ENCODE peak calls at places on chromosomes 16 and 17, in ten cellular contexts. L, Z, D, N, P, B, F, V, A and U are unnamed samples.

GRCh38 chr17:49730078-49730786 is 22.5 kb upstream of the SLC35B1 start:
- DNase-seq in D (peak), V (peak), P (no peak), N (no peak), A (no peak), Z (peak), B (peak), L (peak), F (peak), U (no peak)

GRCh38 chr17:45791935-45792334 is 7.8 kb downstream of the CRHR1 start:
- DNase-seq in N (peak), V (no peak), P (no peak), F (no peak), L (no peak), D (peak), Z (no peak), A (no peak), B (no peak), U (no peak)

GRCh38 chr16:3503513-3503912 is 2.7 kb downstream of the CLUAP1 start:
- DNase-seq in P (no peak), L (no peak), D (no peak), Z (no peak), V (no peak), A (peak), F (no peak), N (no peak), B (no peak), U (peak)

GRCh38 chr17:78517421-78517820 is 59.8 kb downstream of the DNAH17 start:
- DNase-seq in L (no peak), P (no peak), F (no peak), B (no peak), Z (peak), A (no peak), D (no peak), N (no peak), V (no peak), U (no peak)

GRCh38 chr16:55853114-55853513 is 20.2 kb upstream of the CES1 start:
- DNase-seq in Z (no peak), V (peak), L (peak), P (no peak), A (no peak), F (peak), N (no peak), B (no peak), D (no peak), U (no peak)

GRCh38 chr16:73036074-73036826 is 11.7 kb downstream of the ZFHX3 start:
- DNase-seq in D (no peak), N (no peak), B (no peak), V (no peak), A (no peak), Z (no peak), F (no peak), P (no peak), L (no peak), U (no peak)

GRCh38 chr17:66952031-66952524 is 12.4 kb upstream of the CACNG4 start:
- DNase-seq in V (peak), D (peak), A (no peak), F (peak), L (peak), N (peak), B (peak), Z (peak), P (no peak), U (no peak)

GRCh38 chr16:18062713-18063112 is 273.8 kb downstream of the NPIPA8 start:
- DNase-seq in B (no peak), A (no peak), N (no peak), L (no peak), Z (no peak), F (no peak), V (no peak), D (no peak), P (no peak), U (no peak)

GRCh38 chr16:57620316-57621231 is 7.9 kb upstream of the ADGRG1 start:
- DNase-seq in B (peak), Z (no peak), F (no peak), A (no peak), N (no peak), P (no peak), L (no peak), V (no peak), D (peak), U (peak)

GRCh38 chr17:72942594-72942993 is 149.9 kb downstream of the SLC39A11 start:
- DNase-seq in A (no peak), V (no peak), B (no peak), F (no peak), N (no peak), Z (peak), D (no peak), L (no peak), P (no peak), U (no peak)

GRCh38 chr17:2860045-2860444 is 63.8 kb downstream of the RAP1GAP2 start:
- DNase-seq in P (no peak), V (no peak), A (no peak), D (no peak), L (no peak), B (no peak), Z (no peak), F (no peak), N (no peak), U (no peak)

GRCh38 chr16:53504665-53505064 is 1.7 kb upstream of the AKTIP start:
- DNase-seq in B (no peak), A (no peak), L (peak), V (peak), N (no peak), P (no peak), D (no peak), Z (peak), F (no peak), U (no peak)

GRCh38 chr17:49365667-49366066 is 3.6 kb upstream of the ZNF652 start:
- DNase-seq in L (peak), B (no peak), V (peak), D (peak), F (peak), P (no peak), N (no peak), A (no peak), Z (no peak), U (no peak)

GRCh38 chr17:7841622-7842379 is 7.8 kb downstream of the KDM6B start:
- DNase-seq in A (peak), V (peak), F (peak), Z (peak), P (peak), L (peak), B (peak), N (peak), D (peak), U (peak)

GRCh38 chr17:32487460-32488176 is 825 bp downstream of the CDK5R1 start:
- DNase-seq in D (no peak), P (peak), A (no peak), V (no peak), F (no peak), B (no peak), N (no peak), Z (peak), L (no peak), U (peak)

GRCh38 chr16:66175580-66175979 is 190.9 kb upstream of the CDH5 start:
- DNase-seq in D (no peak), F (no peak), P (no peak), A (no peak), B (no peak), Z (no peak), N (no peak), L (no peak), V (no peak), U (no peak)

GRCh38 chr16:27408012-27408601 is 6.1 kb downstream of the IL21R start:
- DNase-seq in V (peak), Z (peak), D (no peak), B (no peak), P (no peak), F (peak), N (no peak), L (peak), A (no peak), U (no peak)

GRCh38 chr16:65908568-65908967 is 457.9 kb upstream of the CDH5 start:
- DNase-seq in F (no peak), Z (no peak), P (peak), A (no peak), D (no peak), L (no peak), N (no peak), V (no peak), B (no peak), U (no peak)

GRCh38 chr17:55283256-55283965 is 18.7 kb downstream of the HLF start:
- DNase-seq in A (no peak), L (no peak), P (no peak), Z (no peak), B (no peak), F (no peak), V (no peak), D (no peak), N (no peak), U (no peak)

GRCh38 chr17:49224198-49224996 is 6.2 kb downstream of the PHOSPHO1 start:
- DNase-seq in V (no peak), Z (no peak), P (peak), B (peak), F (no peak), N (peak), D (peak), L (no peak), A (peak), U (no peak)

GRCh38 chr17:74873036-74873873 is 461 bp upstream of the FDXR start:
- DNase-seq in A (peak), D (peak), V (peak), B (peak), N (peak), L (peak), Z (peak), F (peak), P (peak), U (peak)

GRCh38 chr17:82956726-82957468 is 117.1 kb upstream of the ZNF750 start:
- DNase-seq in F (no peak), B (no peak), N (no peak), A (no peak), D (peak), Z (no peak), L (no peak), P (no peak), V (no peak), U (peak)

GRCh38 chr16:89324056-89325010 is 106.8 kb downstream of the ZNF778 start:
- DNase-seq in V (peak), Z (peak), B (no peak), D (no peak), A (no peak), P (no peak), N (peak), F (peak), L (peak), U (peak)

GRCh38 chr17:56297142-56297541 is 143.9 kb downstream of the ANKFN1 start:
- DNase-seq in A (no peak), N (no peak), P (peak), L (peak), D (no peak), V (peak), F (peak), Z (no peak), B (no peak), U (no peak)

GRCh38 chr16:57315401-57315800 is 30.9 kb upstream of the PLLP start:
- DNase-seq in N (no peak), V (no peak), D (no peak), B (no peak), P (no peak), A (no peak), F (no peak), Z (no peak), L (no peak), U (no peak)

GRCh38 chr16:84367297-84367680 is 1.0 kb upstream of the ATP2C2 start:
- DNase-seq in Z (no peak), F (no peak), P (no peak), D (no peak), B (peak), L (no peak), N (peak), V (no peak), A (no peak), U (no peak)

GRCh38 chr17:68456529-68457167 is 648 bp downstream of the WIPI1 start:
- DNase-seq in A (no peak), Z (peak), V (peak), N (peak), P (peak), D (peak), B (peak), F (peak), L (peak), U (no peak)

GRCh38 chr17:68457168-68457538 is at the start of gene WIPI1:
- DNase-seq in L (no peak), Z (no peak), B (peak), A (no peak), N (no peak), F (peak), P (no peak), V (no peak), D (peak), U (no peak)

GRCh38 chr17:68458260-68459029 is 1.1 kb upstream of the WIPI1 start:
- DNase-seq in F (no peak), A (no peak), N (no peak), V (no peak), L (no peak), B (peak), Z (no peak), D (no peak), P (no peak), U (no peak)

GRCh38 chr17:68459030-68459376 is 1.7 kb upstream of the WIPI1 start:
- DNase-seq in N (no peak), F (no peak), P (no peak), A (no peak), B (no peak), Z (no peak), D (no peak), V (no peak), L (no peak), U (no peak)

DNA sequence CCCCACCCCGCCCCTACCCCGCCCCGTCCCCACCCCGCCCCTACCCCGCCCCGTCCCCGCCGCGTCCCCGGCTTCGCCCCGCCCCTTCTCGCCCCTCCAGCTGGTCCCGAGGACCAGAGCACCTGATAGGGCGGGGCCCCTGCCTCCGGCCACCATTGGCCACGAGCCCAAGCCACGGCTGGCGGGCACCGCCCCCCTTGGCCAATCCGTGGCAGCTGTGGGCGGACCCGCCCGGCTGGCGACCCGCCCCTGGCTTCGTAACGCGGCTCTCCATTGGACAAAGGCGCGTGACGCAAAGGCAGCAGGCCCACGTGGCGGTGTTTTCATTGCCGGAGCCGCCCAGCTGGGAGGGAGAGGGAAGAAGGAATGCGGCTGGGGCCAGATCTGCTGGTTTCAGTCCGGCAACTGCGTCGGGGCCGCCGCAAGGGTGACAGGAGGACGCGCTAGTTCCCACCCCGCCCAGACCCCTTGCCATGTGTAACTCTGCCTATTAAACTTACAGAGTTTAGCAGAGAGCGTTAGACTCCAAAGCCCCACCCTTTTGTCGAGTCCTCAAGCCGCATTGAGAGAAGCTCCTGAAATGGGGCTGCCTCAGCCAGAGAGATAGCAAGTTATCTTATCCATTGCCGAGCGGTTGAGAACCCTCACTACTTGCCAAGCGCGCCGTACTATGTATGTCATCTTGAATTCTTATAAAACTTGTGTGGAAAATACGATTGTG is 403 bp upstream of the WIPI1 start:
- DNase-seq in F (peak), N (peak), A (peak), B (peak), V (peak), L (peak), Z (peak), P (peak), D (peak), U (peak)
- TF ChIP-seq CTCF in F (no peak), N (no peak), A (no peak), B (no peak), V (no peak), L (no peak), Z (no peak), P (no peak), D (peak), U (no peak)

DNA sequence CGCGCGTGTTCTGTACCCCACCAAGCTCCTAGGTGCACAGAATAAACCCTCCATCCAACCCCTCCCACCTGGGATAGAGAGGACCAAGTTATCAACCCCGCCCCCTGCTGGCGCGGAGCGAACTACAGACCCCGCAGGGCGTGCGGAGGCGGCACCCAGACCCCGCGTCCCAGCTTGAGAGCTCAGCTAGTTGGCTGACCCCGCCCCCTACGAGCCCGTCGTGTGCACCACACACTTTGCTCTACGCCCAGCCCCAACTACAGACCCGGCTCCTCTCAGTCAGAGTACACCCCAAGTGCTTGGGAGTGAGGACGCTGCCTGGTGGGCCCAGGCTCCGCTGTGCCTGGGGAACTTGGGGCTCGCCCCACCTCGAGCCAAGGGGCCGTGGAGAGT is 1.5 kb downstream of the GRIN2A start:
- DNase-seq in D (peak), L (no peak), F (no peak), A (no peak), B (peak), P (peak), Z (peak), V (no peak), N (peak), U (no peak)
- TF ChIP-seq CTCF in D (peak), L (peak), F (peak), A (no peak), B (no peak), P (peak), Z (peak), V (peak), N (no peak), U (no peak)

DNA sequence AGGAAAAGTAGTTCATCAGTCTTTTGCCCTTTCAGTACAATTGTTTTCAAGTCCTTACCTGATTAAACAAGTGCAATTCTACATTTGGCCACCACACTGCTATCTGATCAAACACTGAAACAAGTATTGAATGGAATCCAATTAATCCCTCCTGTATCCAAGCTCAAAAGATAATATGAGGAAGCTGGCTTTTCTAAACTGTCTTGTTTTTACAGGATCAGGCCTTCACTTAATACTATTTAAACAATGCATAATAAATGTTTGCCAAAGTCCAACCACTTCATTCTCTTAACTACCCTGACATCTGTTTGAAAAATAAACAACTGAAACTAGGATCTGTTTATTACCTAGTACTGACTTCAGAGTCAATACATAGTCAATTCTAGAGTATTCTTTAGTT is 131.6 kb downstream of the MRTFB start:
- DNase-seq in F (no peak), N (no peak), A (no peak), V (no peak), P (no peak), D (peak), B (no peak), L (peak), Z (no peak), U (no peak)
- TF ChIP-seq CTCF in F (peak), N (peak), A (no peak), V (peak), P (peak), D (peak), B (peak), L (peak), Z (peak), U (peak)

GRCh38 chr17:39186481-39187002 is 10.9 kb downstream of the CACNB1 start:
- DNase-seq in F (no peak), A (no peak), P (no peak), Z (no peak), N (no peak), B (no peak), L (no peak), V (no peak), D (no peak), U (no peak)

GRCh38 chr17:39187152-39187830 is 10.2 kb downstream of the CACNB1 start:
- DNase-seq in V (no peak), F (no peak), P (no peak), L (no peak), N (no peak), Z (no peak), A (no peak), D (no peak), B (peak), U (no peak)

GRCh38 chr17:39181303-39181702 is 15.3 kb upstream of the ARL5C start:
- DNase-seq in Z (no peak), A (no peak), V (no peak), P (no peak), L (no peak), B (no peak), F (no peak), D (no peak), N (no peak), U (no peak)

GRCh38 chr17:39183045-39183444 is 14.4 kb downstream of the CACNB1 start:
- DNase-seq in B (no peak), A (no peak), D (no peak), N (no peak), P (no peak), V (no peak), F (no peak), Z (no peak), L (no peak), U (no peak)

DNA sequence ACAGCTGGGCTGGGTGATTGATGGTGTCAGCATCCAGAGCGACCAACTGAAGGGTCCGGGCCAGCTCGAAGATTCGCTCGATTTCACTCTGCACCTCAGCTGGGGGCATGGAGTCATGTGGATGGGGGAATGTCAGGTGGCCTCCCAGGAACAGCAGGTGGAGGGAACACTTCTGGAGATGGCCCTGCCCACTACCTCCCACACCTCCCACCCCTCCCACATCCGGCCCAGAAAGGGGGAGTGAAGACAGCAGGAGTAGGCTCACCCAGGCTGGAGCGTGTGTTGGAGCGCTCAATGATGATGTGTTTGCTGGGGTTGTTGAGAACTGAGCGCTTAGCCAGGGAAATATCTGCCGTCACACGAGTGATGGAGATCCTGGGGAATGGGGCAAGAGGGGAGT is 13.7 kb downstream of the CACNB1 start:
- DNase-seq in L (no peak), F (no peak), A (no peak), D (no peak), N (no peak), V (no peak), Z (no peak), P (no peak), B (no peak), U (no peak)
- TF ChIP-seq CTCF in L (no peak), F (no peak), A (no peak), D (no peak), N (no peak), V (no peak), Z (no peak), P (no peak), B (no peak), U (no peak)

GRCh38 chr17:80035937-80036714 is at the start of gene CCDC40:
- DNase-seq in L (peak), V (peak), F (peak), B (peak), D (peak), Z (peak), A (peak), N (peak), P (peak), U (no peak)
- TF ChIP-seq CTCF in L (peak), V (peak), F (peak), B (no peak), D (no peak), Z (peak), A (peak), N (no peak), P (no peak), U (peak)